ENCODE peak calls at places on chromosomes 4 and X, in four cellular contexts. L, K, E and R are unnamed samples. For H3K27me3, the result is how much of the 10 kb centered on the place peaks cover.

GRCh38 chr4:148390311-148390710 is 51.9 kb downstream of the NR3C2 start:
- DNase-seq in L (no peak), E (no peak), K (no peak), R (no peak)

GRCh38 chrX:71532078-71532752 is 689 bp upstream of the OGT start:
- DNase-seq in E (no peak), K (no peak), L (peak), R (peak)

GRCh38 chr4:8221476-8221875 is 22.4 kb downstream of the SH3TC1 start:
- DNase-seq in L (peak), E (no peak), K (no peak), R (no peak)

GRCh38 chr4:154559141-154559841 is 3.5 kb upstream of the FGB start:
- DNase-seq in K (no peak), L (peak), E (no peak), R (no peak)

GRCh38 chr4:148634476-148634875 is 192.3 kb upstream of the NR3C2 start:
- DNase-seq in K (no peak), E (no peak), L (peak), R (no peak)

GRCh38 chr4:3451956-3452355 is 10.2 kb downstream of the HGFAC start:
- DNase-seq in L (peak), K (no peak), E (no peak), R (no peak)

GRCh38 chrX:34810364-34810763 is 132.2 kb upstream of the FAM47B start:
- DNase-seq in E (no peak), L (peak), K (no peak), R (peak)

GRCh38 chr4:54073481-54073880 is 9.1 kb upstream of the CHIC2 start:
- DNase-seq in E (no peak), L (peak), K (no peak), R (no peak)

GRCh38 chr4:108783666-108784463 is 21.0 kb upstream of the ETNPPL start:
- DNase-seq in E (no peak), K (no peak), L (no peak), R (no peak)

GRCh38 chr4:108774809-108775530 is 12.1 kb upstream of the ETNPPL start:
- DNase-seq in E (no peak), L (no peak), K (peak), R (no peak)

GRCh38 chr4:108775921-108776320 is 13.1 kb upstream of the ETNPPL start:
- DNase-seq in E (no peak), K (no peak), L (no peak), R (no peak)

GRCh38 chr4:108779958-108780357 is 17.1 kb upstream of the ETNPPL start:
- DNase-seq in E (no peak), K (no peak), L (no peak), R (no peak)
- TF ChIP-seq CTCF in E (no peak), K (no peak), L (no peak), R (no peak)

GRCh38 chr4:7189475-7190277 is 2.7 kb upstream of the SORCS2 start:
- DNase-seq in E (peak), K (no peak), L (no peak), R (no peak)

GRCh38 chr4:7190278-7190594 is 2.1 kb upstream of the SORCS2 start:
- DNase-seq in L (no peak), K (no peak), E (no peak), R (no peak)

GRCh38 chr4:7187691-7188090 is 4.6 kb upstream of the SORCS2 start:
- DNase-seq in L (no peak), K (no peak), E (peak), R (no peak)

GRCh38 chr4:7187297-7187592 is 5.1 kb upstream of the SORCS2 start:
- DNase-seq in E (peak), K (no peak), L (no peak), R (no peak)

GRCh38 chr4:7189066-7189465 is 3.3 kb upstream of the SORCS2 start:
- DNase-seq in E (peak), K (no peak), L (no peak), R (no peak)
- H3K27me3 ChIP-seq in E (under half), K (under half), L (under half), R (half or more)

GRCh38 chr4:28879178-28879577 is 1841.0 kb upstream of the PCDH7 start:
- DNase-seq in L (peak), E (no peak), K (no peak), R (no peak)
- TF ChIP-seq CTCF in L (no peak), E (no peak), K (no peak), R (no peak)

GRCh38 chrX:93404121-93404520 is 269.3 kb downstream of the NAP1L3 start:
- DNase-seq in K (no peak), E (no peak), L (no peak), R (no peak)
- H3K27me3 ChIP-seq in K (under half), E (under half), L (under half), R (under half)

DNA sequence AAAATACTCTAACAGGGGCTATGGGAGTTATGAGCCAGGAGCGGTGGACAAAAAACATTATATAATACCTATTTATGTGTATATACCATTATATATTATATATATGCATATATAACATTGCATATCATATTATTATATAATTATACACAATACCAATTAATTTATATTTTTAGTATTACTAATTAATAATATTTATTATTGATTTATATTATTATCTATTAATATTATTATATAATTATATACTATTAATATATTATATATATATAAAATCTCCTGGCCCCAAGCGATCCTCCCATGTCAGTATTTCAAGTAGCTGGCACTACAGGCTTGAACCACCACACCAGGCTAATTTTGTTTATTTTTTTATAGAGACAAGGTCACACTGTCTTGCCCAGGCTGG is 73.8 kb upstream of the JADE1 start:
- DNase-seq in K (no peak), E (no peak), L (no peak), R (no peak)
- TF ChIP-seq CTCF in K (no peak), E (no peak), L (no peak), R (no peak)